ENCODE peak calls at places on chromosome 1, in five cellular contexts. D is neural progenitor cell, V is endothelial cell of umbilical vein, T is MM.1S, I is fibroblast of lung. G is an unnamed sample.

GRCh38 chr1:224219011-224219611 is 36.1 kb downstream of the DEGS1 start:
- DNase-seq in D (no peak), V (no peak), T (no peak), I (no peak), G (no peak)

GRCh38 chr1:40383095-40383487 is 9.6 kb downstream of the SMAP2 start:
- DNase-seq in D (peak), V (no peak), T (no peak), I (no peak), G (peak)

GRCh38 chr1:54069792-54070548 is 16.6 kb downstream of the TCEANC2 start:
- DNase-seq in D (peak), V (peak), T (peak), I (peak), G (peak)

GRCh38 chr1:44941424-44942324 is 44.7 kb downstream of the EIF2B3 start:
- DNase-seq in D (no peak), V (peak), T (no peak), I (no peak), G (no peak)

GRCh38 chr1:235919797-235920475 is 53.2 kb upstream of the LYST start:
- DNase-seq in D (peak), V (peak), T (no peak), I (peak), G (peak)

GRCh38 chr1:151104630-151105029 is 34.1 kb downstream of the GABPB2 start:
- DNase-seq in D (no peak), V (no peak), T (no peak), I (no peak), G (no peak)

GRCh38 chr1:220430059-220430458 is 97.9 kb upstream of the MARK1 start:
- DNase-seq in D (peak), V (no peak), T (peak), I (no peak), G (peak)

GRCh38 chr1:167628754-167629515 is 1.1 kb upstream of the RCSD1 start:
- DNase-seq in D (no peak), V (no peak), T (no peak), I (no peak), G (no peak)

GRCh38 chr1:31010081-31010989 is 55.2 kb downstream of the PUM1 start:
- DNase-seq in D (no peak), V (no peak), T (no peak), I (peak), G (peak)

GRCh38 chr1:154501423-154502065 is 475 bp upstream of the TDRD10 start:
- DNase-seq in D (peak), V (peak), T (no peak), I (no peak), G (no peak)

GRCh38 chr1:155261401-155261887 is 716 bp downstream of the SCAMP3 start:
- DNase-seq in D (no peak), V (peak), T (peak), I (no peak), G (no peak)

GRCh38 chr1:225426395-225427248 is 1.2 kb downstream of the LBR start:
- DNase-seq in D (peak), V (peak), T (peak), I (peak), G (peak)

GRCh38 chr1:179310721-179311120 is 17.1 kb downstream of the SOAT1 start:
- DNase-seq in D (no peak), V (peak), T (no peak), I (peak), G (peak)

GRCh38 chr1:168893359-168893791 is 164.4 kb upstream of the DPT start:
- DNase-seq in D (no peak), V (no peak), T (no peak), I (peak), G (no peak)

GRCh38 chr1:231517076-231517475 is 11.4 kb upstream of the TSNAX start:
- DNase-seq in D (no peak), V (no peak), T (no peak), I (no peak), G (peak)

GRCh38 chr1:154551474-154551873 is 7.0 kb downstream of the UBE2Q1 start:
- DNase-seq in D (no peak), V (no peak), T (no peak), I (no peak), G (no peak)

GRCh38 chr1:180112979-180113650 is 41.6 kb upstream of the QSOX1 start:
- DNase-seq in D (no peak), V (no peak), T (no peak), I (peak), G (no peak)

GRCh38 chr1:53062731-53063591 is 948 bp downstream of the PODN start:
- DNase-seq in D (peak), V (no peak), T (no peak), I (no peak), G (no peak)

GRCh38 chr1:109996476-109996875 is 11.9 kb downstream of the AHCYL1 start:
- DNase-seq in D (no peak), V (no peak), T (no peak), I (peak), G (peak)

GRCh38 chr1:245807306-245807705 is 652.5 kb downstream of the KIF26B start:
- DNase-seq in D (no peak), V (no peak), T (no peak), I (no peak), G (peak)

GRCh38 chr1:51861669-51862068 is 16.9 kb downstream of the NRDC start:
- DNase-seq in D (no peak), V (no peak), T (no peak), I (no peak), G (peak)

GRCh38 chr1:205456868-205457724 is 1.3 kb upstream of the BLACAT1 start:
- DNase-seq in D (peak), V (no peak), T (no peak), I (no peak), G (no peak)

GRCh38 chr1:38250356-38250755 is 203.8 kb upstream of the POU3F1 start:
- DNase-seq in D (no peak), V (no peak), T (no peak), I (no peak), G (no peak)

GRCh38 chr1:161179698-161180097 is 2.4 kb upstream of the B4GALT3 start:
- DNase-seq in D (no peak), V (no peak), T (no peak), I (no peak), G (no peak)

GRCh38 chr1:104765115-104765514 is 1015.4 kb downstream of the AMY1C start:
- DNase-seq in D (no peak), V (no peak), T (no peak), I (no peak), G (no peak)

GRCh38 chr1:116365857-116366256 is 7.2 kb upstream of the ATP1A1 start:
- DNase-seq in D (no peak), V (no peak), T (no peak), I (no peak), G (no peak)

GRCh38 chr1:27163093-27163492 is 8.2 kb upstream of the SLC9A1 start:
- DNase-seq in D (no peak), V (no peak), T (no peak), I (no peak), G (no peak)

GRCh38 chr1:26012862-26013261 is 8.7 kb upstream of the EXTL1 start:
- DNase-seq in D (no peak), V (no peak), T (no peak), I (no peak), G (no peak)

GRCh38 chr1:10046356-10047085 is 13.8 kb downstream of the UBE4B start:
- DNase-seq in D (peak), V (no peak), T (no peak), I (no peak), G (peak)

GRCh38 chr1:13733705-13734104 is 33.7 kb downstream of the PRDM2 start:
- DNase-seq in D (no peak), V (no peak), T (no peak), I (no peak), G (no peak)

GRCh38 chr1:13731897-13732296 is 31.9 kb downstream of the PRDM2 start:
- DNase-seq in D (no peak), V (no peak), T (no peak), I (no peak), G (no peak)

GRCh38 chr1:13732971-13733667 is 33.1 kb downstream of the PRDM2 start:
- DNase-seq in D (no peak), V (no peak), T (no peak), I (no peak), G (no peak)

GRCh38 chr1:13735168-13735930 is 35.4 kb downstream of the PRDM2 start:
- DNase-seq in D (peak), V (no peak), T (no peak), I (no peak), G (no peak)

GRCh38 chr1:13737388-13737787 is 37.4 kb downstream of the PRDM2 start:
- DNase-seq in D (no peak), V (no peak), T (peak), I (no peak), G (no peak)
- H3K27ac ChIP-seq in D (no peak), V (no peak), T (no peak), I (no peak), G (no peak)

GRCh38 chr1:20719261-20719660 is 1.5 kb upstream of the KIF17 start:
- DNase-seq in D (no peak), V (no peak), T (no peak), I (no peak), G (no peak)
- H3K9ac ChIP-seq in D (no peak), V (no peak), T (no peak), I (no peak), G (no peak)

GRCh38 chr1:2945821-2946231 is 75.4 kb upstream of the ACTRT2 start:
- DNase-seq in D (no peak), V (no peak), T (no peak), I (no peak), G (no peak)

GRCh38 chr1:2946291-2946690 is 75.0 kb upstream of the ACTRT2 start:
- DNase-seq in D (no peak), V (no peak), T (no peak), I (no peak), G (no peak)

GRCh38 chr1:2948001-2948750 is 73.1 kb upstream of the ACTRT2 start:
- DNase-seq in D (no peak), V (no peak), T (no peak), I (no peak), G (no peak)

GRCh38 chr1:2948751-2949680 is 72.3 kb upstream of the ACTRT2 start:
- DNase-seq in D (no peak), V (no peak), T (no peak), I (no peak), G (no peak)

DNA sequence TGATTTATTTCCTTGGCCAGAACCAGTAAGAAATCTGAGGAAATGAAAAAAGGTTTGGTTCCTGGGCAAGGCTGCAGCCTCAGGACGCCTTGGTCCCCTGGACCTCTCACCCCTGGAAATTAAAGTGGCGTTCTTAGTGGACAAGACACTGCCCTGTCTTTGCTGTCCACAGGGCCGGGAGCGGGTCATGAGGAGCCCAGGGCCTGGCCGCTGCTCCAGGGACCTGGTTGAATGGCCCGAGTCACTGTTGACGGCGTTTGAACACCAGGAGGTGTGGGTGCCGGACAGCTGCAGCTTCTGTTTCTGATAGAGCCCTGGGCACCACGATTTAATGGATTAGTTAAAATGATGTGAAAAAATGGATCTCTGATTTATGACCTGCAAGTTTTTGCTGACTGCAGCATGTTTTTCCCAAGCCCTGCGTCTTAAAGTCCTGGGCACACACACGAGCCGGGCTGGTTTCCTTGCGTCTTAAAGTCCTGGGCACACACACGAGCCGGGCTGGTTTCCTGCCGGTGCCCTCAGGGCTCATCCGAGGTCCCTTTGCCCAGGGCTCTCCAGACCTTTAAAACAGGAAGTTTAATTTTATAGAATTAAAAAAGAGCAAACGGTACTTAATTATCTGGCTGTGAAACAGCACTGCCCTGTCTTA is 74.1 kb upstream of the ACTRT2 start:
- DNase-seq in D (no peak), V (no peak), T (no peak), I (no peak), G (no peak)
- TF ChIP-seq EZH2 in D (no peak), V (no peak), T (no peak), I (no peak), G (no peak)

GRCh38 chr1:173853074-173853473 is 14.7 kb downstream of the GAS5 start:
- DNase-seq in D (peak), V (peak), T (no peak), I (peak), G (peak)
- H3K27ac ChIP-seq in D (no peak), V (peak), T (no peak), I (peak), G (peak)

DNA sequence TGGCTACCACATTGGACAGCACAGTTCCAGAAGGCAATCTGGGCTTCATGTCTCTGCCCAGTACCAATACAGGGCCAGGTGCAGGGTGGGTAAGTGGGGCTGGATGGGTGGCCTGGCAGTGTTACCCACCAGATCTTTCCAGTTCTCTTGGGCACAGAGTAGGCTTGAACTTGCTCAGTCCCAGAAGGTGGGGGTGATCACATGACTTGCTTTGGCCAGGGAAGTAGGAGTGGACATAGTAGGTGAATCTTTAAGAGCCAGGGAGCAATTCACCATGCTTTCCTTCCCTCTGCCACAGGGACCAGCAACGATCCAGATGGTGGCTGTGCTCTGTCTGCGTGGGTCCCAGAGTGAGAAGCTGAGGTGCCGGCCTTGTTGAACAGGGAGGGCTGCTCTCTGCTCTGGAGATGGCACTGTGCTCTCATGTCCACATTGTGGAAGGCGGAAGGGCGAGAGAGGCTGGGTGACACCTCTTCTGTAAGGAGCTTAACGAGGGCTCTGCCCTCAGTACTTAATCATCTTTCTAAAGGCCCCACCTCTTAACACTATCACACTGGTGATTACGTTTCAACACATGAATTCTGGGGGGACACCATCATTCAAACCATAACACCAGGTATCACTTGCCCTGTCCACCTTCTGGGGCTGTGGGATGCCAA is 261.3 kb downstream of the GRIK3 start:
- DNase-seq in D (no peak), V (no peak), T (no peak), I (no peak), G (no peak)
- H3K9ac ChIP-seq in D (no peak), V (no peak), T (no peak), I (no peak), G (no peak)

DNA sequence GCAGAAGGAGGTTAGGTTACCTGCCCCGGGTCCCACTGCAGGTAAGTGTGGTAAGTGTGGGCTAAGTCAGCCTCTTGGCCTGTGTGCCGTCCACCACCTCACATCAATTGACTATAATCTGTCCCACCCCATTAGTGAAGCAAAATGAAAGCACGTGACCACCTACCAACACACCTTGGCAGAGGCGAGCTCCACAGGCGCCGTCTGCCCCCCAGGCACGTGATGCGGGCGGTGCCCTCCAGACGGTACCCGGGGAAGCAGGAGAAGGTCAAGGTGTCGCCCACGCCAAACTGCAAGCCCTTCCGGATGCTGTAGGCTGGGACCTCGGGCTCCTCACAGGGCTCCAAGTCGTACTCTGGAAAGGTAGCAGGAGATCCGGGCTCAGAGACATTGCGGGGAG is 149.5 kb upstream of the HMGB4 start:
- DNase-seq in D (no peak), V (no peak), T (no peak), I (no peak), G (no peak)
- TF ChIP-seq EZH2 in D (no peak), V (no peak), T (no peak), I (no peak), G (no peak)